ENCODE peak calls at places on chromosome 9, in eight cellular contexts. N is endothelial cell; M is H54; F is left colon; O is NCI-H1694; K is activated naive CD8-positive, alpha-beta T cell treated with anti-CD3 and anti-CD28 coated beads, Interleukin-2, amount 50 U/mL, for 24 hours; B is Caki2; Y is iris pigment epithelial cell. X is an unnamed sample.

GRCh38 chr9:134438204-134438788 is 112.0 kb downstream of the RXRA start:
- DNase-seq in N (no peak), M (no peak), F (no peak), O (no peak), K (no peak), B (no peak), Y (no peak), X (peak; percentile 44)

GRCh38 chr9:113520109-113520642 is 56.6 kb downstream of the RGS3 start:
- DNase-seq in N (no peak), M (peak; percentile 50), F (peak; percentile 53), O (no peak), K (peak; percentile 60), B (peak; percentile 92), Y (peak; percentile 41), X (no peak)

GRCh38 chr9:121826711-121827110 is 175.3 kb downstream of the DAB2IP start:
- DNase-seq in N (no peak), M (no peak), F (no peak), O (no peak), K (no peak), B (no peak), Y (no peak), X (no peak)

GRCh38 chr9:4581031-4581760 is 80.9 kb upstream of the PLPP6 start:
- DNase-seq in N (no peak), M (no peak), F (no peak), O (no peak), K (no peak), B (no peak), Y (no peak), X (no peak)

GRCh38 chr9:36976371-36977030 is 57.6 kb downstream of the PAX5 start:
- DNase-seq in N (no peak), M (peak; percentile 68), F (no peak), O (no peak), K (no peak), B (no peak), Y (no peak), X (no peak)

GRCh38 chr9:109477269-109478203 is 20.6 kb downstream of the PTPN3 start:
- DNase-seq in N (no peak), M (no peak), F (peak; percentile 86), O (no peak), K (no peak), B (peak; percentile 98), Y (no peak), X (no peak)

GRCh38 chr9:86549434-86549833 is 195.2 kb upstream of the TUT7 start:
- DNase-seq in N (no peak), M (no peak), F (no peak), O (no peak), K (no peak), B (no peak), Y (peak; percentile 89), X (no peak)

GRCh38 chr9:121921444-121921843 is 171.7 kb downstream of the TTLL11 start:
- DNase-seq in N (no peak), M (no peak), F (no peak), O (no peak), K (no peak), B (no peak), Y (no peak), X (no peak)

GRCh38 chr9:35680331-35681105 is 6.8 kb downstream of the CA9 start:
- DNase-seq in N (no peak), M (no peak), F (no peak), O (no peak), K (no peak), B (no peak), Y (peak; percentile 72), X (peak; percentile 95)

GRCh38 chr9:98787766-98788335 is 8.5 kb downstream of the ANKS6 start:
- DNase-seq in N (no peak), M (no peak), F (no peak), O (no peak), K (no peak), B (no peak), Y (no peak), X (no peak)

GRCh38 chr9:22682536-22683392 is 236.1 kb downstream of the DMRTA1 start:
- DNase-seq in N (no peak), M (peak; percentile 6), F (no peak), O (no peak), K (no peak), B (peak; percentile 77), Y (peak; percentile 40), X (no peak)

GRCh38 chr9:130599625-130600024 is 20.2 kb downstream of the FUBP3 start:
- DNase-seq in N (no peak), M (no peak), F (no peak), O (no peak), K (no peak), B (no peak), Y (no peak), X (peak; percentile 58)

GRCh38 chr9:114046876-114047275 is 31.2 kb downstream of the AMBP start:
- DNase-seq in N (no peak), M (no peak), F (no peak), O (no peak), K (no peak), B (no peak), Y (no peak), X (no peak)

GRCh38 chr9:93648181-93648580 is 71.8 kb downstream of the PHF2 start:
- DNase-seq in N (no peak), M (no peak), F (no peak), O (no peak), K (no peak), B (no peak), Y (no peak), X (no peak)

GRCh38 chr9:83957029-83957513 is 22.9 kb downstream of the HNRNPK start:
- DNase-seq in N (no peak), M (no peak), F (no peak), O (no peak), K (no peak), B (peak; percentile 44), Y (peak; percentile 51), X (no peak)

GRCh38 chr9:127035948-127036347 is 86.5 kb downstream of the ANGPTL2 start:
- DNase-seq in N (no peak), M (no peak), F (no peak), O (no peak), K (no peak), B (no peak), Y (no peak), X (no peak)

GRCh38 chr9:136053757-136054142 is 41.3 kb downstream of the NACC2 start:
- DNase-seq in N (no peak), M (no peak), F (no peak), O (no peak), K (no peak), B (no peak), Y (no peak), X (no peak)

GRCh38 chr9:39588056-39588814 is 232.8 kb downstream of the SPATA31A1 start:
- DNase-seq in N (no peak), M (no peak), F (no peak), O (no peak), K (no peak), B (no peak), Y (no peak), X (no peak)

GRCh38 chr9:133356391-133357091 is at the start of the genes SURF1 and SURF2:
- DNase-seq in N (peak; percentile 69), M (peak; percentile 94), F (peak; percentile 96), O (peak; percentile 38), K (peak; percentile 94), B (peak; percentile 41), Y (peak; percentile 83), X (peak; percentile 88)

GRCh38 chr9:121581775-121582600 is 69.4 kb upstream of the DAB2IP start:
- DNase-seq in N (no peak), M (no peak), F (no peak), O (no peak), K (no peak), B (no peak), Y (no peak), X (no peak)

GRCh38 chr9:35552376-35552775 is 52.7 kb upstream of the TESK1 start:
- DNase-seq in N (no peak), M (no peak), F (no peak), O (no peak), K (no peak), B (no peak), Y (no peak), X (no peak)

GRCh38 chr9:136697821-136698526 is 10.7 kb upstream of the AGPAT2 start:
- DNase-seq in N (no peak), M (no peak), F (no peak), O (no peak), K (no peak), B (peak; percentile 85), Y (no peak), X (no peak)

GRCh38 chr9:69120380-69121154 is 53.5 kb upstream of the TJP2 start:
- DNase-seq in N (peak; percentile 59), M (no peak), F (peak; percentile 95), O (no peak), K (peak; percentile 25), B (peak; percentile 58), Y (no peak), X (peak; percentile 97)

GRCh38 chr9:121294866-121295661 is 27.1 kb downstream of the GSN start:
- DNase-seq in N (no peak), M (no peak), F (no peak), O (no peak), K (no peak), B (no peak), Y (no peak), X (no peak)

GRCh38 chr9:112861638-112862555 is 28.8 kb downstream of the SLC46A2 start:
- DNase-seq in N (no peak), M (no peak), F (no peak), O (no peak), K (no peak), B (no peak), Y (peak; percentile 67), X (no peak)

X was measured in mesendoderm.